ENCODE peak calls at places on chromosomes 3 and 15, in eight cellular contexts. L is K562, T is transverse colon, D is A673, F is neural progenitor cell, K is GM23248, H is right cardiac atrium, Q is uterus. E is an unnamed sample.

GRCh38 chr3:72661115-72661457 is 187.2 kb downstream of the SHQ1 start:
- DNase-seq in L (no peak), T (peak; percentile 55), H (peak; percentile 69), D (no peak), F (no peak), K (peak; percentile 93), Q (peak; percentile 69), E (no peak)

GRCh38 chr15:95559875-95560394 is 770.6 kb upstream of the NR2F2 start:
- DNase-seq in D (peak; percentile 47), T (no peak), K (peak; percentile 94), H (no peak), F (no peak), Q (peak; percentile 25), L (peak; percentile 22), E (no peak)

GRCh38 chr3:157255797-157256196 is 95.8 kb upstream of the CCNL1 start:
- DNase-seq in Q (no peak), F (no peak), D (no peak), T (no peak), H (no peak), K (no peak), L (no peak), E (peak; percentile 27)

GRCh38 chr3:69770219-69770618 is 31.0 kb downstream of the MITF start:
- DNase-seq in H (no peak), F (no peak), D (no peak), T (no peak), L (no peak), Q (no peak), K (peak; percentile 14), E (peak; percentile 81)

GRCh38 chr15:82643992-82644391 is 3.2 kb downstream of the CPEB1 start:
- DNase-seq in Q (no peak), H (no peak), D (no peak), K (no peak), T (no peak), F (peak; percentile 23), L (peak; percentile 64), E (no peak)

GRCh38 chr3:32685604-32686185 is 707 bp downstream of the CNOT10 start:
- DNase-seq in F (no peak), K (peak; percentile 66), L (no peak), T (no peak), Q (no peak), D (peak; percentile 43), H (no peak), E (no peak)

GRCh38 chr3:12896206-12896697 is 54.9 kb upstream of the RPL32 start:
- DNase-seq in D (no peak), L (no peak), F (peak; percentile 35), K (peak; percentile 45), H (no peak), T (no peak), Q (no peak), E (no peak)

GRCh38 chr3:152458023-152458724 is 189.4 kb downstream of the MBNL1 start:
- DNase-seq in H (no peak), F (no peak), K (no peak), D (no peak), T (no peak), Q (no peak), L (no peak), E (no peak)

GRCh38 chr3:194054540-194054939 is 81.4 kb upstream of the HES1 start:
- DNase-seq in D (no peak), T (no peak), H (no peak), F (peak; percentile 53), L (no peak), Q (no peak), K (no peak), E (no peak)

GRCh38 chr3:177041021-177041729 is 156.1 kb downstream of the TBL1XR1 start:
- DNase-seq in D (no peak), L (no peak), H (peak; percentile 61), F (no peak), K (peak; percentile 39), T (no peak), Q (peak; percentile 48), E (no peak)

GRCh38 chr3:8650583-8651416 is 6.2 kb upstream of the SSUH2 start:
- DNase-seq in H (no peak), D (peak; percentile 45), L (no peak), F (no peak), K (no peak), Q (no peak), T (no peak), E (no peak)

GRCh38 chr3:19994796-19995195 is 17.3 kb downstream of the PP2D1 start:
- DNase-seq in D (no peak), H (no peak), L (no peak), T (no peak), F (no peak), Q (no peak), K (peak; percentile 8), E (no peak)

GRCh38 chr15:79644091-79644490 is 212.0 kb downstream of the MINAR1 start:
- DNase-seq in Q (no peak), D (peak; percentile 14), T (no peak), F (no peak), H (no peak), K (peak; percentile 87), L (no peak), E (no peak)

GRCh38 chr15:22930782-22931484 is 49.2 kb downstream of the CYFIP1 start:
- DNase-seq in H (no peak), D (peak; percentile 24), L (no peak), Q (no peak), F (no peak), T (peak; percentile 56), K (peak; percentile 43), E (no peak)

GRCh38 chr3:125313060-125313635 is 62.0 kb downstream of the ZNF148 start:
- DNase-seq in K (peak; percentile 85), H (no peak), L (no peak), F (no peak), Q (no peak), D (no peak), T (no peak), E (no peak)

GRCh38 chr15:69434236-69434635 is 18.4 kb upstream of the RPLP1 start:
- DNase-seq in D (no peak), T (no peak), L (no peak), K (no peak), Q (no peak), H (no peak), F (no peak), E (no peak)

GRCh38 chr3:193829781-193830180 is 236.8 kb downstream of the OPA1 start:
- DNase-seq in F (no peak), T (peak; percentile 37), H (no peak), K (peak; percentile 61), Q (no peak), D (no peak), L (no peak), E (no peak)

GRCh38 chr15:38251726-38252480 is 733 bp upstream of the SPRED1 start:
- DNase-seq in K (peak; percentile 98), D (peak; percentile 99), T (peak; percentile 90), Q (peak; percentile 90), F (peak; percentile 99), L (peak; percentile 82), H (peak; percentile 96), E (peak; percentile 96)
- H3K27me3 ChIP-seq in K (no peaks in the 10 kb centered on the region), D (peaks cover 6% of the 10 kb centered on the region), T (no peaks in the 10 kb centered on the region), Q (no peaks in the 10 kb centered on the region), F (no peaks in the 10 kb centered on the region), L (no peaks in the 10 kb centered on the region), H (no peaks in the 10 kb centered on the region), E (no peaks in the 10 kb centered on the region)

DNA sequence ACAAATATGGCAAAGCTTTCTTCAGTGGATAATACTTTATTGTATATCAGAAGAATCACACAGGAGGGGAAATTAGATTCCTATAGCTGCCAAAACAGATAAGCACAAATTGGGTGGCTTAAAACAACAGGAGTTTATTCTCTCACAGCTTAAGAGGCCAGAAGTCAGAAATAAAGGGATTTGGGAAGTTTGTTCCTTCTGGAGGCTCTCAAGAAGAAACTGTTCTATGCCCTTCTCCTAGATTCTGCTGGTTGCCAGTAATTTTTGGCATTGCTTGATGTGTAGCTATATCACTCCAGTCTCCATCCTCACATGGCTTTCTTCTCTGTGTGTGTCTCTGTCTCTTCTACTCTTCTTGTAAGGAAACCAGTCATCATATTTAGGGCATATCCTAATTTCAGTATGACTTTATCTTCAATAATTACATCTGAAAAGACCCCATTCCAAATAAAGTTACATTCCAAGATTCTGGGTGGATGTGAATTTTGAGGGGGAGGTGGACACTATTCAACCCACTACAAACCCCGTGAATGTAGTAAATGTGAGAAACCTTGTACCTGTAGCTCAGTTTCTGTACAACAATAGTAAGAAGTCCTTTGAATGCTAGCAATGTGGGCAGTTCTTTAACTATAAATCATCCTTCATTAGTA is 22.2 kb upstream of the WNT7A start:
- DNase-seq in F (no peak), T (no peak), K (no peak), H (no peak), L (no peak), D (no peak), Q (no peak), E (no peak)
- H3K9me3 ChIP-seq in F (peaks cover 23% of the 10 kb centered on the region), T (peaks cover 43% of the 10 kb centered on the region), K (no peaks in the 10 kb centered on the region), H (peaks cover 14% of the 10 kb centered on the region), L (no peaks in the 10 kb centered on the region), D (peaks cover 40% of the 10 kb centered on the region), Q (no peaks in the 10 kb centered on the region), E (no peaks in the 10 kb centered on the region)

GRCh38 chr15:58444658-58445332 is 13.0 kb downstream of the LIPC start:
- DNase-seq in L (no peak), D (no peak), K (peak; percentile 79), Q (no peak), T (no peak), F (no peak), H (peak; percentile 73), E (no peak)
- H3K4me1 ChIP-seq in L (peaks cover 26% of the 10 kb centered on the region), D (no peaks in the 10 kb centered on the region), K (peaks cover 62% of the 10 kb centered on the region), Q (no peaks in the 10 kb centered on the region), T (peaks cover 34% of the 10 kb centered on the region), F (no peaks in the 10 kb centered on the region), H (peaks cover 29% of the 10 kb centered on the region), E (no peaks in the 10 kb centered on the region)

DNA sequence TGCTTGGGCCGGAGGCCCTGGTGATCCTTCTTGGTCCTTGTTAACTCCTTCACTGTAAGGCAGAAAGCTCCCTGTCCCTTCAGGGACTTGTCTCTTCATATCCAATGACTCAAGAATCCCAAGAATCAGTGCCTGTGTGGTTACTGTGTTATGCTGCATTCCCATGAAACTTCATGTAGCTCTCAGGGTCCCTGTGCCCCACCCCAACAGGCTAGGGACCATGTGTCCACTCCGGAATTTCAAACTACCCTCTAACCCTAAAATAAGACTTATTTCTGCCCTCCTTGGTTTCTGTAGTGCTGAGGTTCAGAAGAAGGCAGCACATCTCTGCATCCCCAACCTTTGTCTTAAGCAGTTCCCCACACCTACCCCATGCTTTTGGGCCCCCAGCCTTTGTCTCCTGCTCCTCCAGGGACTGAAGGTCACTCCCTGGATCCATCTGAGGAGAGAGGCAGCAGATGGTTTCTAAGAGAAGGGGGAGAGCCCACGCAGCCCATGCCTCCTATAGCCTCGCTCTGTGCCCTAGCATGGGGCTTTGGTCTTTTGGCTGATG is 531 bp upstream of the MAP1A start:
- DNase-seq in H (no peak), L (no peak), F (no peak), Q (no peak), T (no peak), D (peak; percentile 46), K (peak; percentile 72), E (no peak)
- H3K27me3 ChIP-seq in H (no peaks in the 10 kb centered on the region), L (no peaks in the 10 kb centered on the region), F (peaks cover 10% of the 10 kb centered on the region), Q (no peaks in the 10 kb centered on the region), T (peaks cover 8% of the 10 kb centered on the region), D (no peaks in the 10 kb centered on the region), K (no peaks in the 10 kb centered on the region), E (no peaks in the 10 kb centered on the region)

DNA sequence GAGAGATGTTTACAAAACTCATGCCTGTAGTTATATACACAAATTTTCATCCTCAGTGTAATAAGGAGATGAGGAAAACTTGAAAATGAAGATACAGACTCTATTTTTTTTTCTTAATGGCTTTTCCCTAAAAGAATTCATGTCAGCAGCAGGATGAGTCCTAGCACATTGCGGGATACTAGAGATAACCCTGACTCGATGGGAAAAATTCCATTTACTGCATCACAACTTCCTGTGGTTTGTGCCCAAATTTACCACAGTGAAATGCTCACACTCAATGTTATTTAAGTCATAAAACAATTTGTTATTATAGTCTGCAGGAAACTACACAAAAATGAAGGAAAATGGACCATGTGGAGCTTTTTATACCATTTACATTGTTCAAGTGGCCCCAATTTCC is 581.9 kb upstream of the ZNF717 start:
- DNase-seq in L (no peak), K (peak; percentile 74), T (no peak), Q (no peak), F (no peak), D (no peak), H (no peak), E (no peak)
- H3K9me3 ChIP-seq in L (no peaks in the 10 kb centered on the region), K (no peaks in the 10 kb centered on the region), T (no peaks in the 10 kb centered on the region), Q (no peaks in the 10 kb centered on the region), F (no peaks in the 10 kb centered on the region), D (no peaks in the 10 kb centered on the region), H (no peaks in the 10 kb centered on the region), E (no peaks in the 10 kb centered on the region)